ENCODE peak calls at places on chromosome 1, in nine cellular contexts. V is mucosa of descending colon; E is progenitor cell of endocrine pancreas; O is HuH-7.5; Z is natural killer cell treated with Interleukin-12 subunit alpha and Interleukin-12 subunit beta and Interleukin-15 and Interleukin-18, amount 100 ng/mL, for 72 hours; P is T-helper 2 cell; R is HFF-Myc; Q is dorsolateral prefrontal cortex; W is heart right ventricle. C is an unnamed sample.

GRCh38 chr1:96521994-96522760 is 199.4 kb upstream of the PTBP2 start:
- DNase-seq in R (no peak), Z (no peak), E (no peak), P (no peak), Q (no peak), W (no peak), V (no peak), O (no peak), C (no peak)

GRCh38 chr1:52002038-52002917 is 11.8 kb upstream of the RAB3B start:
- DNase-seq in R (peak; percentile 93), Z (peak; percentile 67), P (no peak), O (peak; percentile 84), W (no peak), Q (no peak), E (peak; percentile 63), V (no peak), C (peak; percentile 71)

GRCh38 chr1:201137579-201138310 is 10.8 kb upstream of the ASCL5 start:
- DNase-seq in Z (peak; percentile 16), V (peak; percentile 46), R (peak; percentile 54), P (no peak), E (no peak), O (no peak), Q (peak; percentile 60), W (peak; percentile 64), C (no peak)

GRCh38 chr1:83701396-83701795 is 297.5 kb downstream of the TTLL7 start:
- DNase-seq in E (no peak), R (no peak), O (no peak), Z (no peak), V (no peak), W (no peak), P (no peak), Q (no peak), C (no peak)

GRCh38 chr1:113905435-113905861 is 322 bp downstream of the DCLRE1B start:
- DNase-seq in R (no peak), Z (no peak), O (peak; percentile 52), P (no peak), V (no peak), E (peak; percentile 14), Q (no peak), W (no peak), C (peak; percentile 82)

GRCh38 chr1:208235983-208236761 is 8.0 kb downstream of the PLXNA2 start:
- DNase-seq in W (peak; percentile 44), V (peak; percentile 69), E (no peak), O (no peak), Z (no peak), Q (no peak), P (no peak), R (no peak), C (no peak)

GRCh38 chr1:155254714-155255242 is 505 bp downstream of the ENTREP3 start:
- DNase-seq in W (peak; percentile 52), P (no peak), Q (no peak), E (no peak), Z (no peak), R (no peak), V (peak; percentile 62), O (no peak), C (peak; percentile 77)

GRCh38 chr1:15233689-15234088 is 13.3 kb upstream of the FHAD1 start:
- DNase-seq in W (no peak), V (no peak), Q (no peak), O (no peak), P (no peak), E (no peak), R (no peak), Z (no peak), C (no peak)

GRCh38 chr1:29793101-29793546 is 556.8 kb downstream of the PTPRU start:
- DNase-seq in W (peak; percentile 71), O (peak; percentile 48), E (peak; percentile 91), Z (peak; percentile 88), P (no peak), V (peak; percentile 77), R (peak; percentile 58), Q (peak; percentile 51), C (peak; percentile 88)

GRCh38 chr1:14737561-14738094 is 139.1 kb downstream of the KAZN start:
- DNase-seq in W (no peak), P (no peak), Z (no peak), Q (no peak), V (no peak), R (no peak), E (no peak), O (no peak), C (no peak)

GRCh38 chr1:234517087-234517802 is 38.3 kb upstream of the TARBP1 start:
- DNase-seq in E (no peak), Z (peak; percentile 46), P (no peak), V (no peak), W (no peak), Q (no peak), O (no peak), R (no peak), C (no peak)

GRCh38 chr1:6392880-6393399 is 627 bp downstream of the ACOT7 start:
- DNase-seq in E (peak; percentile 18), P (no peak), V (no peak), Q (no peak), Z (no peak), R (no peak), O (no peak), W (no peak), C (no peak)

GRCh38 chr1:43441894-43442632 is 11.7 kb downstream of the HYI start:
- DNase-seq in P (no peak), Q (no peak), W (no peak), O (no peak), V (peak; percentile 16), Z (no peak), R (no peak), E (no peak), C (no peak)

GRCh38 chr1:41935226-41935625 is 16.5 kb upstream of the HIVEP3 start:
- DNase-seq in Q (no peak), Z (no peak), P (no peak), E (no peak), O (no peak), V (no peak), W (no peak), R (peak; percentile 44), C (no peak)

GRCh38 chr1:41358152-41358937 is 2.9 kb upstream of the FOXO6 start:
- DNase-seq in R (no peak), E (no peak), Q (no peak), Z (no peak), W (peak; percentile 72), V (peak; percentile 52), P (no peak), O (no peak), C (no peak)

GRCh38 chr1:18409609-18410237 is 71.0 kb upstream of the KLHDC7A start:
- DNase-seq in V (no peak), Z (no peak), Q (no peak), W (no peak), R (no peak), O (no peak), E (no peak), P (no peak), C (no peak)

GRCh38 chr1:230392141-230392909 is 33.8 kb downstream of the PGBD5 start:
- DNase-seq in W (no peak), P (no peak), V (no peak), O (no peak), Q (no peak), E (no peak), R (no peak), Z (no peak), C (no peak)

GRCh38 chr1:32349211-32349708 is 13.0 kb downstream of the FAM229A start:
- DNase-seq in O (no peak), P (no peak), E (no peak), Z (no peak), Q (no peak), W (peak; percentile 66), R (peak; percentile 52), V (no peak), C (no peak)

GRCh38 chr1:87389011-87389410 is 60.3 kb downstream of the LMO4 start:
- DNase-seq in O (no peak), R (no peak), E (no peak), Q (no peak), P (no peak), W (no peak), Z (no peak), V (no peak), C (no peak)

GRCh38 chr1:242088875-242089274 is 90.0 kb upstream of the MAP1LC3C start:
- DNase-seq in O (no peak), Z (no peak), V (no peak), R (no peak), Q (no peak), W (no peak), P (no peak), E (no peak), C (no peak)

GRCh38 chr1:20847619-20848080 is 60.5 kb upstream of the HP1BP3 start:
- DNase-seq in E (no peak), Q (no peak), W (no peak), R (no peak), O (no peak), V (no peak), Z (no peak), P (no peak), C (no peak)

GRCh38 chr1:14334336-14335176 is 263.9 kb upstream of the KAZN start:
- DNase-seq in V (peak; percentile 41), Q (no peak), P (no peak), R (no peak), O (no peak), Z (no peak), W (no peak), E (no peak), C (no peak)

GRCh38 chr1:10459185-10459584 is 9.4 kb downstream of the CORT start:
- DNase-seq in P (no peak), Z (no peak), O (no peak), Q (no peak), R (peak; percentile 63), V (no peak), E (no peak), W (no peak), C (no peak)